ENCODE peak calls at places on chromosomes 1 and 21, in six cellular contexts. L is HuH-7.5; X is G401; Q is GOT3; T is NCI-H1694; J is activated CD4-positive, alpha-beta T cell treated with anti-CD3 and anti-CD28 coated beads, Interleukin-2, amount 50 U/mL, for 1 hour. S is an unnamed sample.

GRCh38 chr1:108962681-108963051 is 618 bp downstream of the CLCC1 start:
- DNase-seq in L (no peak), X (no peak), Q (no peak), T (no peak), J (peak), S (no peak)

GRCh38 chr1:169733924-169734323 is at the start of gene SELE:
- DNase-seq in L (no peak), X (no peak), Q (no peak), T (no peak), J (no peak), S (peak)

GRCh38 chr1:81681570-81681969 is 119.2 kb upstream of the ADGRL2 start:
- DNase-seq in L (no peak), X (no peak), Q (no peak), T (peak), J (no peak), S (no peak)

GRCh38 chr1:33502726-33503125 is 30.3 kb downstream of the ZSCAN20 start:
- DNase-seq in L (no peak), X (no peak), Q (no peak), T (no peak), J (no peak), S (no peak)

GRCh38 chr1:173503391-173503790 is 26.3 kb downstream of the PRDX6 start:
- DNase-seq in L (no peak), X (peak), Q (no peak), T (peak), J (no peak), S (no peak)

GRCh38 chr1:240352769-240353168 is 259.2 kb downstream of the GREM2 start:
- DNase-seq in L (no peak), X (no peak), Q (no peak), T (no peak), J (no peak), S (no peak)

GRCh38 chr1:109134423-109134822 is 20.5 kb downstream of the ELAPOR1 start:
- DNase-seq in L (no peak), X (no peak), Q (no peak), T (no peak), J (no peak), S (no peak)

GRCh38 chr1:39788758-39789570 is at the start of gene BMP8B:
- DNase-seq in L (peak), X (no peak), Q (no peak), T (peak), J (peak), S (no peak)

GRCh38 chr1:84724128-84724860 is 34.0 kb upstream of the SSX2IP start:
- DNase-seq in L (no peak), X (no peak), Q (no peak), T (no peak), J (peak), S (no peak)

GRCh38 chr1:246595146-246595545 is 28.9 kb downstream of the CNST start:
- DNase-seq in L (no peak), X (no peak), Q (no peak), T (no peak), J (no peak), S (no peak)

GRCh38 chr1:197103295-197103694 is 36.2 kb upstream of the F13B start:
- DNase-seq in L (no peak), X (no peak), Q (no peak), T (no peak), J (no peak), S (no peak)

GRCh38 chr1:224433041-224433670 is 1.4 kb downstream of the WDR26 start:
- DNase-seq in L (peak), X (peak), Q (no peak), T (no peak), J (peak), S (no peak)

GRCh38 chr21:29219165-29219770 is 79.5 kb upstream of the BACH1 start:
- DNase-seq in L (no peak), X (no peak), Q (no peak), T (no peak), J (no peak), S (no peak)

GRCh38 chr1:29698033-29698432 is 461.7 kb downstream of the PTPRU start:
- DNase-seq in L (peak), X (no peak), Q (no peak), T (peak), J (no peak), S (no peak)

S was measured in NCI-H1048.